ENCODE peak calls at places on chromosomes 16 and 17, in ten cellular contexts. Q is NB4, F is adrenal gland, D is heart left ventricle, A is suprapubic skin, V is breast epithelium, W is IMR-90, U is right lobe of liver, X is body of pancreas, J is Peyer's patch. K is an unnamed sample.

GRCh38 chr17:18318122-18318521 is 3.0 kb downstream of the SMCR8 start:
- DNase-seq in Q (no peak), F (no peak), D (no peak), A (no peak), V (no peak), W (no peak), U (no peak), X (no peak), J (no peak), K (no peak)

GRCh38 chr17:5584383-5584951 is at the start of gene NLRP1:
- DNase-seq in Q (peak), F (peak), D (peak), A (peak), V (peak), W (peak), U (peak), X (peak), J (peak), K (peak)

GRCh38 chr16:89116341-89117238 is 22.9 kb downstream of the ACSF3 start:
- DNase-seq in Q (no peak), F (no peak), D (no peak), A (no peak), V (no peak), W (no peak), U (peak), X (no peak), J (peak), K (no peak)

GRCh38 chr16:69077251-69077650 is 28.2 kb upstream of the HAS3 start:
- DNase-seq in Q (no peak), F (no peak), D (no peak), A (no peak), V (no peak), W (peak), U (no peak), X (no peak), J (no peak), K (no peak)

GRCh38 chr17:68981288-68981687 is 26.1 kb upstream of the ABCA8 start:
- DNase-seq in Q (no peak), F (peak), D (peak), A (no peak), V (no peak), W (peak), U (peak), X (peak), J (no peak), K (no peak)

GRCh38 chr17:71472809-71473789 is 647.7 kb upstream of the SOX9 start:
- DNase-seq in Q (peak), F (no peak), D (no peak), A (no peak), V (no peak), W (peak), U (no peak), X (peak), J (no peak), K (no peak)

GRCh38 chr17:28547623-28548416 is 4.6 kb downstream of the UNC119 start:
- DNase-seq in Q (peak), F (peak), D (peak), A (no peak), V (peak), W (peak), U (peak), X (peak), J (peak), K (peak)

GRCh38 chr17:58401287-58401686 is 16.0 kb downstream of the RNF43 start:
- DNase-seq in Q (no peak), F (no peak), D (no peak), A (no peak), V (no peak), W (no peak), U (no peak), X (no peak), J (no peak), K (no peak)

GRCh38 chr17:75878174-75878998 is at the start of gene TRIM47:
- DNase-seq in Q (peak), F (peak), D (peak), A (no peak), V (no peak), W (peak), U (peak), X (peak), J (peak), K (peak)

GRCh38 chr16:57310801-57311200 is 26.3 kb upstream of the PLLP start:
- DNase-seq in Q (no peak), F (no peak), D (no peak), A (no peak), V (no peak), W (no peak), U (no peak), X (no peak), J (no peak), K (no peak)

GRCh38 chr16:70453891-70454220 is 539 bp upstream of the FCSK start:
- DNase-seq in Q (no peak), F (no peak), D (no peak), A (no peak), V (no peak), W (no peak), U (no peak), X (no peak), J (no peak), K (no peak)

GRCh38 chr16:57315401-57315800 is 30.9 kb upstream of the PLLP start:
- DNase-seq in Q (no peak), F (no peak), D (no peak), A (peak), V (no peak), W (no peak), U (no peak), X (no peak), J (no peak), K (no peak)

GRCh38 chr17:2087597-2088211 is 32.8 kb downstream of the HIC1 start:
- DNase-seq in Q (peak), F (peak), D (no peak), A (no peak), V (no peak), W (peak), U (no peak), X (no peak), J (no peak), K (peak)

GRCh38 chr17:67293251-67294203 is 48.5 kb upstream of the HELZ start:
- DNase-seq in Q (peak), F (peak), D (peak), A (peak), V (peak), W (peak), U (peak), X (peak), J (peak), K (no peak)

GRCh38 chr16:80656161-80656560 is 115.4 kb downstream of the DYNLRB2 start:
- DNase-seq in Q (no peak), F (no peak), D (no peak), A (no peak), V (no peak), W (no peak), U (no peak), X (no peak), J (no peak), K (peak)

GRCh38 chr17:16419929-16420271 is 4.5 kb downstream of the TRPV2 start:
- DNase-seq in Q (peak), F (no peak), D (no peak), A (no peak), V (no peak), W (peak), U (no peak), X (no peak), J (no peak), K (no peak)

GRCh38 chr16:81524382-81524781 is 79.8 kb downstream of the CMIP start:
- DNase-seq in Q (no peak), F (no peak), D (no peak), A (no peak), V (peak), W (no peak), U (no peak), X (no peak), J (no peak), K (no peak)

GRCh38 chr16:82460761-82461160 is 166.0 kb upstream of the CDH13 start:
- DNase-seq in Q (no peak), F (no peak), D (no peak), A (no peak), V (no peak), W (no peak), U (no peak), X (no peak), J (no peak), K (no peak)

GRCh38 chr17:13626703-13627102 is 25.0 kb upstream of the HS3ST3A1 start:
- DNase-seq in Q (no peak), F (no peak), D (no peak), A (no peak), V (no peak), W (peak), U (no peak), X (no peak), J (no peak), K (no peak)

GRCh38 chr17:64736804-64737492 is 74.8 kb upstream of the SMURF2 start:
- DNase-seq in Q (peak), F (peak), D (no peak), A (peak), V (no peak), W (peak), U (no peak), X (peak), J (peak), K (peak)

GRCh38 chr16:58026139-58026704 is 668 bp downstream of the MMP15 start:
- DNase-seq in Q (peak), F (peak), D (no peak), A (no peak), V (no peak), W (peak), U (peak), X (peak), J (peak), K (peak)

GRCh38 chr16:19167710-19168172 is 299 bp upstream of the SYT17 start:
- DNase-seq in Q (peak), F (peak), D (peak), A (no peak), V (peak), W (peak), U (peak), X (peak), J (peak), K (peak)

GRCh38 chr17:1882836-1883235 is 53.0 kb downstream of the RPA1 start:
- DNase-seq in Q (peak), F (no peak), D (no peak), A (no peak), V (no peak), W (peak), U (no peak), X (peak), J (no peak), K (no peak)

GRCh38 chr17:19332371-19333131 is 30.0 kb downstream of the B9D1 start:
- DNase-seq in Q (no peak), F (no peak), D (no peak), A (no peak), V (no peak), W (no peak), U (no peak), X (no peak), J (no peak), K (peak)

GRCh38 chr16:77223184-77223583 is 24.0 kb downstream of the SYCE1L start:
- DNase-seq in Q (peak), F (no peak), D (no peak), A (no peak), V (no peak), W (no peak), U (no peak), X (no peak), J (no peak), K (no peak)

GRCh38 chr17:45782889-45783592 is 1.1 kb upstream of the CRHR1 start:
- DNase-seq in Q (no peak), F (no peak), D (no peak), A (no peak), V (no peak), W (no peak), U (no peak), X (peak), J (no peak), K (no peak)

GRCh38 chr17:18974407-18975149 is 22.6 kb downstream of the SLC5A10 start:
- DNase-seq in Q (no peak), F (no peak), D (no peak), A (no peak), V (no peak), W (peak), U (no peak), X (no peak), J (no peak), K (no peak)

GRCh38 chr16:15576960-15577958 is 65.7 kb downstream of the MARF1 start:
- DNase-seq in Q (no peak), F (no peak), D (no peak), A (no peak), V (peak), W (no peak), U (peak), X (no peak), J (peak), K (no peak)

GRCh38 chr16:13492046-13492445 is 427.9 kb upstream of the ERCC4 start:
- DNase-seq in Q (no peak), F (no peak), D (no peak), A (no peak), V (no peak), W (no peak), U (no peak), X (no peak), J (no peak), K (no peak)

GRCh38 chr16:53773150-53773846 is 69.3 kb downstream of the FTO start:
- DNase-seq in Q (peak), F (peak), D (peak), A (no peak), V (no peak), W (peak), U (no peak), X (peak), J (no peak), K (no peak)

GRCh38 chr16:12796498-12796897 is 7.2 kb downstream of the CPPED1 start:
- DNase-seq in Q (no peak), F (no peak), D (no peak), A (no peak), V (no peak), W (peak), U (no peak), X (no peak), J (no peak), K (no peak)

GRCh38 chr16:76970087-76970744 is 220.8 kb upstream of the MON1B start:
- DNase-seq in Q (no peak), F (peak), D (no peak), A (no peak), V (no peak), W (no peak), U (no peak), X (no peak), J (no peak), K (no peak)

GRCh38 chr17:82458130-82458884 is at the start of gene NARF:
- DNase-seq in Q (peak), F (peak), D (peak), A (peak), V (peak), W (peak), U (peak), X (peak), J (peak), K (peak)
- TF ChIP-seq POLR2A in Q (peak), F (peak), D (peak), A (peak), V (peak), W (peak), U (peak), X (peak), J (peak), K (peak)

DNA sequence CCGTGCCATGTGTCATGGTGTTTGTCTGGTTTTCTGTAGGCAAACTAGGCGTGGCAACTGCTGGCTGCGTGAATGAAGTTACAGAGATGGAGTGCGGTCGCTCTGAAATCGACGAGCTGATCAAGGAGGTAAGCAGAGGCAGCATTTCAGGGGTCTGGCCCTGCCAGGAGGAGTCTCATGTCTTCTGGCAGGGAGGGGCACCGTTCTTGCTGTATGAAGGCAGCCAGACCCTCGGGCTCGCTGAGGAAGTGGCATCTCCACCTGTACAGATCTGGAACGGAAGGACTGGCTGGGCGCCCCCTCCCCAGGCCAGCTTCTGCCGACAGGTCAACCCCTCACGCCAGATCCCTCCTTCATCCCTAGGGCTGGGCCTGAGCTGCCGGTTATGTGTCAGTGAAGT is 12.6 kb downstream of the IRF8 start:
- DNase-seq in Q (no peak), F (no peak), D (no peak), A (no peak), V (no peak), W (no peak), U (no peak), X (no peak), J (peak), K (no peak)
- TF ChIP-seq POLR2A in Q (no peak), F (no peak), D (no peak), A (no peak), V (no peak), W (no peak), U (no peak), X (no peak), J (no peak), K (no peak)

GRCh38 chr16:67246081-67246944 is 968 bp downstream of the FHOD1 start:
- DNase-seq in Q (peak), F (peak), D (peak), A (no peak), V (peak), W (peak), U (peak), X (peak), J (peak), K (peak)
- TF ChIP-seq POLR2A in Q (no peak), F (peak), D (no peak), A (no peak), V (peak), W (peak), U (no peak), X (no peak), J (peak), K (peak)

GRCh38 chr16:85370543-85370880 is 242.6 kb upstream of the GSE1 start:
- DNase-seq in Q (no peak), F (no peak), D (no peak), A (no peak), V (no peak), W (no peak), U (no peak), X (no peak), J (no peak), K (no peak)
- TF ChIP-seq POLR2A in Q (no peak), F (no peak), D (no peak), A (no peak), V (no peak), W (no peak), U (no peak), X (no peak), J (no peak), K (no peak)

GRCh38 chr16:2905988-2906387 is 5.7 kb upstream of the FLYWCH1 start:
- DNase-seq in Q (no peak), F (no peak), D (no peak), A (no peak), V (no peak), W (no peak), U (no peak), X (no peak), J (no peak), K (no peak)

GRCh38 chr16:2902337-2903130 is 9.2 kb upstream of the FLYWCH1 start:
- DNase-seq in Q (no peak), F (no peak), D (no peak), A (no peak), V (no peak), W (no peak), U (no peak), X (no peak), J (no peak), K (no peak)

GRCh38 chr16:2904922-2905240 is 6.8 kb upstream of the FLYWCH1 start:
- DNase-seq in Q (no peak), F (peak), D (peak), A (no peak), V (no peak), W (no peak), U (no peak), X (peak), J (no peak), K (no peak)

GRCh38 chr16:2904100-2904921 is 7.4 kb upstream of the FLYWCH1 start:
- DNase-seq in Q (peak), F (peak), D (peak), A (peak), V (peak), W (peak), U (peak), X (peak), J (peak), K (peak)

DNA sequence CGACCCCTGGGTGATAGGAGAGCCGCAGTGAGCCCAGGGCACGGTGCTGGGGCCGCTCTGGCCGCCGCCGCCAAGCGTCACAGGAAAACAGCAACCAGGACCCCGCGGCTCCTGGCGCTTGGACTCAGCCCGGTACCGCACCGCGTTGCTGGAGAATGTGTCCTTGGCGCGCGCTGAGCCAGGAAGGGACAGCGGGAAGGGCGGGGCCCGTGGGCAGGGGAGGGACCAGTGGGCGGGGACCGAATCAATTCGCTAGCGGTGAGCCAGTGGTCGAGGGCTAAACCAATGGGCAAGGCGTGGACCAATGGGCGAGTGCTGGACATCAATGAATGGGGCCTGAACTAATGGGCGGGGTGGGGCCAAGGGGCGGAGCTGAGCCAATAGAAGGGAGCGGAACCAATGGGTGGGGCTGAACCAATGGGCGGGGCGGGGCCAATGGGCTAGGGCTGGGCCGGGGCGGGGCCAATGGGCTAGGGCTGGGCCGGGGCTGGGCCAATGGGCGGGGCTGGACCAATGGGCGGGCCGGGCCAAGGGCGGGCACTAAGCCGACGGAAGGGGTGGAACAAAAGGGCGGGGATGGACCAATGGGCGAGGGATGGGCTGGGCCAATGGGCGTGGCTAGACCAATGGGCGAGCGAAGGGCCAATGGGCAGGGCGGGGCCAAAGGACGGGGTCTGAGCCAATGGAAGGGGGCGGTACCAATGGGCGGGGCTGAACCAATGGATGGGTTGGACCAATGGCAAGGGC is 6.3 kb upstream of the FLYWCH1 start:
- DNase-seq in Q (peak), F (peak), D (peak), A (peak), V (peak), W (peak), U (peak), X (peak), J (peak), K (peak)
- TF ChIP-seq POLR2A in Q (peak), F (peak), D (peak), A (peak), V (peak), W (peak), U (peak), X (peak), J (peak), K (peak)

DNA sequence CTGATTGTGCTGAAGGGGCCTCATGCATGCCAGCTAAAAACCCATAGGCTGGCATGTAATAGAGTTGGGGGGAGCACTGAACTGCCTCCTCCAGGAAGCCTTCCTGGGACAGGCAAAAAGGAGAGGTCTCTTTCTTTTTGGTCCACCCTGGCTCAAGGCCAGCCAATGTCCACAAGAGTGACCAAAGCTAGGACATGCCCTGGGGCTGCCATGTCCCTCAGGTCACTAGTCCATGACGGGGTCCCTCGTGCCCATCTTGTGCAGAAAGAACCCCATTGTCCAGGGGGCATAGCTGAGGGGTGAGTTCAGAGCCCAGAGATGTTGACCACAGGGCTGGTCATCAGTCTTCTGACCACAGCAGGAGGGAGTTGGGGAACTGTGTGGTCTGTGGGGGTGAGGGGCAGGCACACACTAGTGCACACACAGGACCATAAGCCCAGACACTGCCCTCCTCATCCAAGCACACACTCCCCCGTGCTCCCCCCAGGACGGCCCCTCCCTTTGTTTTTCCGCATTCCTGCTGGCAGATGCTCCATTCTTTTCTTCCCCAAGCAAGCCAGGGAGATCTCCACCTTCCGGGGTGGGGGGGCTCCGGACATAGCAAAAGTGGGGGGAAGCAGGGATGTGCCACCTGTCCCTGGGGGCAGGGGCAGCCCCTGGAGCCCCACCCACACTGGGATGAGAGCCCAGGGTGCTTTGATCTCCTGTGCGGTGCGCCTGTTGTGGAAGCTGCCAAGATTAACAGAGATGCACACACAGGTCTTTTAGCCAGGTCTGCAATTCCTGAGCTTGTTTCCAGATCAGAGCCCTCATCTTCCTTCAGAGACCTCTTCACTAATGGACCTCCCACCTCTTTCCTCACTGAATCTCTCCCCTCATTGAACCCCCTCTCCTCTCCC is 25.2 kb upstream of the PHB1 start:
- DNase-seq in Q (no peak), F (no peak), D (no peak), A (peak), V (peak), W (peak), U (no peak), X (no peak), J (no peak), K (no peak)
- TF ChIP-seq POLR2A in Q (no peak), F (no peak), D (no peak), A (no peak), V (no peak), W (no peak), U (no peak), X (no peak), J (no peak), K (no peak)